ENCODE peak calls at places on chromosome 9, in nine cellular contexts. One of them, this sample, is unnamed.

GRCh38 chr9:134593286-134593685 is 48.3 kb upstream of the COL5A1 start:
- DNase-seq in aorta: no peak
- DNase-seq in cerebellar nuclear complex: no peak
- DNase-seq in nucleus accumbens: no peak
- DNase-seq in kidney glomerular epithelial cell: no peak
- DNase-seq in LoVo: no peak
- DNase-seq in stimulated activated CD8-positive, alpha-beta memory T cell treated with anti-CD3 and anti-CD28 coated beads, Interleukin-4, amount 100 ng/mL, for 48 hours: no peak
- DNase-seq in EL: no peak
- DNase-seq in esophagus squamous epithelium: no peak
- DNase-seq in this sample: no peak

GRCh38 chr9:129946596-129946995 is 96.4 kb downstream of the FNBP1 start:
- DNase-seq in EL: no peak
- DNase-seq in LoVo: no peak
- DNase-seq in kidney glomerular epithelial cell: no peak
- DNase-seq in esophagus squamous epithelium: no peak
- DNase-seq in aorta: no peak
- DNase-seq in cerebellar nuclear complex: no peak
- DNase-seq in stimulated activated CD8-positive, alpha-beta memory T cell treated with anti-CD3 and anti-CD28 coated beads, Interleukin-4, amount 100 ng/mL, for 48 hours: no peak
- DNase-seq in nucleus accumbens: no peak
- DNase-seq in this sample: no peak

GRCh38 chr9:81664638-81665513 is 24.5 kb downstream of the TLE1 start:
- DNase-seq in aorta: no peak
- DNase-seq in stimulated activated CD8-positive, alpha-beta memory T cell treated with anti-CD3 and anti-CD28 coated beads, Interleukin-4, amount 100 ng/mL, for 48 hours: no peak
- DNase-seq in kidney glomerular epithelial cell: no peak
- DNase-seq in cerebellar nuclear complex: no peak
- DNase-seq in nucleus accumbens: no peak
- DNase-seq in EL: no peak
- DNase-seq in esophagus squamous epithelium: no peak
- DNase-seq in LoVo: no peak
- DNase-seq in this sample: no peak

GRCh38 chr9:126435626-126436025 is 109.0 kb downstream of the MVB12B start:
- DNase-seq in esophagus squamous epithelium: no peak
- DNase-seq in aorta: no peak
- DNase-seq in kidney glomerular epithelial cell: no peak
- DNase-seq in nucleus accumbens: no peak
- DNase-seq in LoVo: no peak
- DNase-seq in cerebellar nuclear complex: no peak
- DNase-seq in EL: no peak
- DNase-seq in stimulated activated CD8-positive, alpha-beta memory T cell treated with anti-CD3 and anti-CD28 coated beads, Interleukin-4, amount 100 ng/mL, for 48 hours: peak; percentile 19
- DNase-seq in this sample: no peak

GRCh38 chr9:136771907-136772306 is 7.6 kb upstream of the LCN15 start:
- DNase-seq in esophagus squamous epithelium: no peak
- DNase-seq in LoVo: no peak
- DNase-seq in nucleus accumbens: no peak
- DNase-seq in EL: no peak
- DNase-seq in cerebellar nuclear complex: no peak
- DNase-seq in kidney glomerular epithelial cell: no peak
- DNase-seq in aorta: no peak
- DNase-seq in stimulated activated CD8-positive, alpha-beta memory T cell treated with anti-CD3 and anti-CD28 coated beads, Interleukin-4, amount 100 ng/mL, for 48 hours: no peak
- DNase-seq in this sample: no peak

GRCh38 chr9:128245293-128246151 is 30.3 kb downstream of the GOLGA2 start:
- DNase-seq in aorta: no peak
- DNase-seq in nucleus accumbens: no peak
- DNase-seq in cerebellar nuclear complex: no peak
- DNase-seq in esophagus squamous epithelium: no peak
- DNase-seq in kidney glomerular epithelial cell: no peak
- DNase-seq in stimulated activated CD8-positive, alpha-beta memory T cell treated with anti-CD3 and anti-CD28 coated beads, Interleukin-4, amount 100 ng/mL, for 48 hours: no peak
- DNase-seq in LoVo: no peak
- DNase-seq in EL: peak; percentile 82
- DNase-seq in this sample: no peak

GRCh38 chr9:112719292-112719691 is 1.4 kb upstream of the INIP start:
- DNase-seq in cerebellar nuclear complex: no peak
- DNase-seq in aorta: no peak
- DNase-seq in nucleus accumbens: no peak
- DNase-seq in LoVo: no peak
- DNase-seq in EL: no peak
- DNase-seq in stimulated activated CD8-positive, alpha-beta memory T cell treated with anti-CD3 and anti-CD28 coated beads, Interleukin-4, amount 100 ng/mL, for 48 hours: no peak
- DNase-seq in kidney glomerular epithelial cell: no peak
- DNase-seq in esophagus squamous epithelium: no peak
- DNase-seq in this sample: no peak

GRCh38 chr9:75121914-75122558 is 33.7 kb downstream of the OSTF1 start:
- DNase-seq in esophagus squamous epithelium: no peak
- DNase-seq in kidney glomerular epithelial cell: no peak
- DNase-seq in LoVo: no peak
- DNase-seq in aorta: no peak
- DNase-seq in nucleus accumbens: no peak
- DNase-seq in EL: no peak
- DNase-seq in cerebellar nuclear complex: no peak
- DNase-seq in stimulated activated CD8-positive, alpha-beta memory T cell treated with anti-CD3 and anti-CD28 coated beads, Interleukin-4, amount 100 ng/mL, for 48 hours: no peak
- DNase-seq in this sample: no peak

GRCh38 chr9:35917261-35917660 is 8.0 kb downstream of the SPAAR start:
- DNase-seq in kidney glomerular epithelial cell: no peak
- DNase-seq in EL: no peak
- DNase-seq in stimulated activated CD8-positive, alpha-beta memory T cell treated with anti-CD3 and anti-CD28 coated beads, Interleukin-4, amount 100 ng/mL, for 48 hours: no peak
- DNase-seq in esophagus squamous epithelium: no peak
- DNase-seq in nucleus accumbens: no peak
- DNase-seq in LoVo: no peak
- DNase-seq in cerebellar nuclear complex: no peak
- DNase-seq in aorta: no peak
- DNase-seq in this sample: no peak

GRCh38 chr9:126777733-126778132 is 27.1 kb upstream of the ZBTB43 start:
- DNase-seq in cerebellar nuclear complex: no peak
- DNase-seq in kidney glomerular epithelial cell: no peak
- DNase-seq in esophagus squamous epithelium: no peak
- DNase-seq in stimulated activated CD8-positive, alpha-beta memory T cell treated with anti-CD3 and anti-CD28 coated beads, Interleukin-4, amount 100 ng/mL, for 48 hours: no peak
- DNase-seq in nucleus accumbens: no peak
- DNase-seq in EL: no peak
- DNase-seq in LoVo: no peak
- DNase-seq in aorta: no peak
- DNase-seq in this sample: no peak

GRCh38 chr9:127943746-127944145 is 6.1 kb upstream of the DPM2 start:
- DNase-seq in esophagus squamous epithelium: no peak
- DNase-seq in aorta: peak; percentile 96
- DNase-seq in cerebellar nuclear complex: no peak
- DNase-seq in nucleus accumbens: peak; percentile 77
- DNase-seq in kidney glomerular epithelial cell: peak; percentile 10
- DNase-seq in LoVo: no peak
- DNase-seq in stimulated activated CD8-positive, alpha-beta memory T cell treated with anti-CD3 and anti-CD28 coated beads, Interleukin-4, amount 100 ng/mL, for 48 hours: peak; percentile 91
- DNase-seq in EL: peak; percentile 72
- DNase-seq in this sample: peak; percentile 80

GRCh38 chr9:38355526-38356120 is 36.9 kb upstream of the ALDH1B1 start:
- DNase-seq in cerebellar nuclear complex: no peak
- DNase-seq in esophagus squamous epithelium: no peak
- DNase-seq in kidney glomerular epithelial cell: no peak
- DNase-seq in aorta: no peak
- DNase-seq in stimulated activated CD8-positive, alpha-beta memory T cell treated with anti-CD3 and anti-CD28 coated beads, Interleukin-4, amount 100 ng/mL, for 48 hours: no peak
- DNase-seq in nucleus accumbens: no peak
- DNase-seq in LoVo: no peak
- DNase-seq in EL: no peak
- DNase-seq in this sample: no peak

GRCh38 chr9:14146201-14146890 is 167.6 kb downstream of the NFIB start:
- DNase-seq in esophagus squamous epithelium: no peak
- DNase-seq in cerebellar nuclear complex: no peak
- DNase-seq in LoVo: no peak
- DNase-seq in nucleus accumbens: no peak
- DNase-seq in EL: no peak
- DNase-seq in aorta: no peak
- DNase-seq in kidney glomerular epithelial cell: no peak
- DNase-seq in stimulated activated CD8-positive, alpha-beta memory T cell treated with anti-CD3 and anti-CD28 coated beads, Interleukin-4, amount 100 ng/mL, for 48 hours: no peak
- DNase-seq in this sample: no peak

GRCh38 chr9:34522091-34522887 is 501 bp downstream of the ENHO start:
- DNase-seq in esophagus squamous epithelium: no peak
- DNase-seq in EL: no peak
- DNase-seq in cerebellar nuclear complex: no peak
- DNase-seq in nucleus accumbens: peak; percentile 15
- DNase-seq in stimulated activated CD8-positive, alpha-beta memory T cell treated with anti-CD3 and anti-CD28 coated beads, Interleukin-4, amount 100 ng/mL, for 48 hours: no peak
- DNase-seq in LoVo: no peak
- DNase-seq in kidney glomerular epithelial cell: no peak
- DNase-seq in aorta: no peak
- DNase-seq in this sample: peak; percentile 62

GRCh38 chr9:13755551-13755950 is 476.1 kb upstream of the MPDZ start:
- DNase-seq in kidney glomerular epithelial cell: no peak
- DNase-seq in stimulated activated CD8-positive, alpha-beta memory T cell treated with anti-CD3 and anti-CD28 coated beads, Interleukin-4, amount 100 ng/mL, for 48 hours: no peak
- DNase-seq in LoVo: no peak
- DNase-seq in cerebellar nuclear complex: no peak
- DNase-seq in aorta: no peak
- DNase-seq in EL: no peak
- DNase-seq in esophagus squamous epithelium: no peak
- DNase-seq in nucleus accumbens: no peak
- DNase-seq in this sample: no peak

GRCh38 chr9:127520941-127521918 is 69.9 kb downstream of the LRSAM1 start:
- DNase-seq in nucleus accumbens: no peak
- DNase-seq in esophagus squamous epithelium: no peak
- DNase-seq in aorta: peak; percentile 75
- DNase-seq in stimulated activated CD8-positive, alpha-beta memory T cell treated with anti-CD3 and anti-CD28 coated beads, Interleukin-4, amount 100 ng/mL, for 48 hours: no peak
- DNase-seq in EL: peak; percentile 96
- DNase-seq in cerebellar nuclear complex: no peak
- DNase-seq in kidney glomerular epithelial cell: peak; percentile 74
- DNase-seq in LoVo: no peak
- DNase-seq in this sample: no peak

GRCh38 chr9:78971505-78971904 is 600.3 kb upstream of the TLE4 start:
- DNase-seq in esophagus squamous epithelium: no peak
- DNase-seq in EL: no peak
- DNase-seq in kidney glomerular epithelial cell: no peak
- DNase-seq in cerebellar nuclear complex: no peak
- DNase-seq in stimulated activated CD8-positive, alpha-beta memory T cell treated with anti-CD3 and anti-CD28 coated beads, Interleukin-4, amount 100 ng/mL, for 48 hours: no peak
- DNase-seq in LoVo: no peak
- DNase-seq in aorta: no peak
- DNase-seq in nucleus accumbens: no peak
- DNase-seq in this sample: no peak

GRCh38 chr9:18720691-18721090 is 246.7 kb downstream of the ADAMTSL1 start:
- DNase-seq in aorta: no peak
- DNase-seq in stimulated activated CD8-positive, alpha-beta memory T cell treated with anti-CD3 and anti-CD28 coated beads, Interleukin-4, amount 100 ng/mL, for 48 hours: no peak
- DNase-seq in cerebellar nuclear complex: no peak
- DNase-seq in nucleus accumbens: no peak
- DNase-seq in LoVo: no peak
- DNase-seq in kidney glomerular epithelial cell: peak; percentile 60
- DNase-seq in EL: peak; percentile 19
- DNase-seq in esophagus squamous epithelium: no peak
- DNase-seq in this sample: no peak

GRCh38 chr9:92438900-92439526 is 14.7 kb upstream of the OMD start:
- DNase-seq in aorta: no peak
- DNase-seq in esophagus squamous epithelium: no peak
- DNase-seq in kidney glomerular epithelial cell: no peak
- DNase-seq in nucleus accumbens: no peak
- DNase-seq in EL: peak; percentile 8
- DNase-seq in LoVo: no peak
- DNase-seq in cerebellar nuclear complex: no peak
- DNase-seq in stimulated activated CD8-positive, alpha-beta memory T cell treated with anti-CD3 and anti-CD28 coated beads, Interleukin-4, amount 100 ng/mL, for 48 hours: no peak
- DNase-seq in this sample: no peak

GRCh38 chr9:83270116-83270515 is 207.2 kb upstream of the RASEF start:
- DNase-seq in LoVo: no peak
- DNase-seq in kidney glomerular epithelial cell: no peak
- DNase-seq in stimulated activated CD8-positive, alpha-beta memory T cell treated with anti-CD3 and anti-CD28 coated beads, Interleukin-4, amount 100 ng/mL, for 48 hours: no peak
- DNase-seq in esophagus squamous epithelium: no peak
- DNase-seq in cerebellar nuclear complex: no peak
- DNase-seq in nucleus accumbens: no peak
- DNase-seq in aorta: no peak
- DNase-seq in EL: no peak
- DNase-seq in this sample: no peak

GRCh38 chr9:26809795-26810194 is 82.8 kb downstream of the CAAP1 start:
- DNase-seq in nucleus accumbens: no peak
- DNase-seq in esophagus squamous epithelium: no peak
- DNase-seq in LoVo: peak; percentile 53
- DNase-seq in stimulated activated CD8-positive, alpha-beta memory T cell treated with anti-CD3 and anti-CD28 coated beads, Interleukin-4, amount 100 ng/mL, for 48 hours: no peak
- DNase-seq in kidney glomerular epithelial cell: peak; percentile 21
- DNase-seq in EL: peak; percentile 77
- DNase-seq in aorta: no peak
- DNase-seq in cerebellar nuclear complex: no peak
- DNase-seq in this sample: no peak

GRCh38 chr9:82133973-82134372 is 145.4 kb downstream of the SPATA31D1 start:
- DNase-seq in nucleus accumbens: no peak
- DNase-seq in stimulated activated CD8-positive, alpha-beta memory T cell treated with anti-CD3 and anti-CD28 coated beads, Interleukin-4, amount 100 ng/mL, for 48 hours: no peak
- DNase-seq in EL: no peak
- DNase-seq in esophagus squamous epithelium: no peak
- DNase-seq in kidney glomerular epithelial cell: no peak
- DNase-seq in cerebellar nuclear complex: no peak
- DNase-seq in aorta: no peak
- DNase-seq in LoVo: no peak
- DNase-seq in this sample: no peak

GRCh38 chr9:105452185-105452584 is 4.4 kb downstream of the FSD1L start:
- DNase-seq in esophagus squamous epithelium: no peak
- DNase-seq in EL: no peak
- DNase-seq in nucleus accumbens: no peak
- DNase-seq in cerebellar nuclear complex: no peak
- DNase-seq in kidney glomerular epithelial cell: no peak
- DNase-seq in LoVo: no peak
- DNase-seq in stimulated activated CD8-positive, alpha-beta memory T cell treated with anti-CD3 and anti-CD28 coated beads, Interleukin-4, amount 100 ng/mL, for 48 hours: no peak
- DNase-seq in aorta: no peak
- DNase-seq in this sample: no peak

GRCh38 chr9:12698986-12699385 is 5.8 kb downstream of the TYRP1 start:
- DNase-seq in EL: no peak
- DNase-seq in stimulated activated CD8-positive, alpha-beta memory T cell treated with anti-CD3 and anti-CD28 coated beads, Interleukin-4, amount 100 ng/mL, for 48 hours: no peak
- DNase-seq in LoVo: no peak
- DNase-seq in aorta: no peak
- DNase-seq in nucleus accumbens: no peak
- DNase-seq in kidney glomerular epithelial cell: no peak
- DNase-seq in cerebellar nuclear complex: no peak
- DNase-seq in esophagus squamous epithelium: no peak
- DNase-seq in this sample: no peak

GRCh38 chr9:136855461-136856077 is 3.4 kb downstream of the MAMDC4 start:
- DNase-seq in esophagus squamous epithelium: no peak
- DNase-seq in aorta: no peak
- DNase-seq in LoVo: no peak
- DNase-seq in nucleus accumbens: no peak
- DNase-seq in kidney glomerular epithelial cell: no peak
- DNase-seq in stimulated activated CD8-positive, alpha-beta memory T cell treated with anti-CD3 and anti-CD28 coated beads, Interleukin-4, amount 100 ng/mL, for 48 hours: no peak
- DNase-seq in cerebellar nuclear complex: no peak
- DNase-seq in EL: no peak
- DNase-seq in this sample: no peak

GRCh38 chr9:135763716-135764446 is 61.9 kb downstream of the KCNT1 start:
- DNase-seq in esophagus squamous epithelium: no peak
- DNase-seq in LoVo: no peak
- DNase-seq in stimulated activated CD8-positive, alpha-beta memory T cell treated with anti-CD3 and anti-CD28 coated beads, Interleukin-4, amount 100 ng/mL, for 48 hours: no peak
- DNase-seq in nucleus accumbens: no peak
- DNase-seq in EL: no peak
- DNase-seq in cerebellar nuclear complex: no peak
- DNase-seq in kidney glomerular epithelial cell: no peak
- DNase-seq in aorta: no peak
- DNase-seq in this sample: no peak

GRCh38 chr9:128371622-128372117 is 496 bp downstream of the URM1 start:
- DNase-seq in LoVo: no peak
- DNase-seq in stimulated activated CD8-positive, alpha-beta memory T cell treated with anti-CD3 and anti-CD28 coated beads, Interleukin-4, amount 100 ng/mL, for 48 hours: no peak
- DNase-seq in esophagus squamous epithelium: no peak
- DNase-seq in kidney glomerular epithelial cell: no peak
- DNase-seq in EL: no peak
- DNase-seq in nucleus accumbens: no peak
- DNase-seq in cerebellar nuclear complex: no peak
- DNase-seq in aorta: no peak
- DNase-seq in this sample: no peak

GRCh38 chr9:134052941-134053340 is 14.9 kb downstream of the BRD3 start:
- DNase-seq in stimulated activated CD8-positive, alpha-beta memory T cell treated with anti-CD3 and anti-CD28 coated beads, Interleukin-4, amount 100 ng/mL, for 48 hours: no peak
- DNase-seq in cerebellar nuclear complex: no peak
- DNase-seq in nucleus accumbens: no peak
- DNase-seq in esophagus squamous epithelium: no peak
- DNase-seq in LoVo: no peak
- DNase-seq in aorta: peak; percentile 61
- DNase-seq in kidney glomerular epithelial cell: no peak
- DNase-seq in EL: no peak
- DNase-seq in this sample: no peak

GRCh38 chr9:126474201-126474765 is 139.4 kb upstream of the LMX1B start:
- DNase-seq in nucleus accumbens: no peak
- DNase-seq in esophagus squamous epithelium: no peak
- DNase-seq in aorta: no peak
- DNase-seq in cerebellar nuclear complex: no peak
- DNase-seq in kidney glomerular epithelial cell: no peak
- DNase-seq in LoVo: no peak
- DNase-seq in stimulated activated CD8-positive, alpha-beta memory T cell treated with anti-CD3 and anti-CD28 coated beads, Interleukin-4, amount 100 ng/mL, for 48 hours: no peak
- DNase-seq in EL: peak; percentile 69
- DNase-seq in this sample: no peak

GRCh38 chr9:87498046-87498815 is 564 bp downstream of the DAPK1 start:
- DNase-seq in LoVo: peak; percentile 61
- DNase-seq in cerebellar nuclear complex: no peak
- DNase-seq in stimulated activated CD8-positive, alpha-beta memory T cell treated with anti-CD3 and anti-CD28 coated beads, Interleukin-4, amount 100 ng/mL, for 48 hours: peak; percentile 31
- DNase-seq in esophagus squamous epithelium: no peak
- DNase-seq in EL: peak; percentile 63
- DNase-seq in kidney glomerular epithelial cell: peak; percentile 31
- DNase-seq in nucleus accumbens: peak; percentile 21
- DNase-seq in aorta: peak; percentile 78
- DNase-seq in this sample: peak; percentile 77

GRCh38 chr9:136947955-136948510 is 3.0 kb downstream of the C8G start:
- DNase-seq in kidney glomerular epithelial cell: no peak
- DNase-seq in stimulated activated CD8-positive, alpha-beta memory T cell treated with anti-CD3 and anti-CD28 coated beads, Interleukin-4, amount 100 ng/mL, for 48 hours: peak; percentile 57
- DNase-seq in esophagus squamous epithelium: no peak
- DNase-seq in LoVo: peak; percentile 74
- DNase-seq in cerebellar nuclear complex: no peak
- DNase-seq in nucleus accumbens: peak; percentile 70
- DNase-seq in aorta: no peak
- DNase-seq in EL: peak; percentile 60
- DNase-seq in this sample: peak; percentile 47

This sample was measured in caudate nucleus.